ENCODE peak calls at places on chromosomes 12 and 14, in seven cellular contexts. K, H, V, R, S, Y and G are unnamed samples.

GRCh38 chr12:50579757-50580267 is 75.0 kb downstream of the DIP2B start:
- DNase-seq in K (peak; percentile 60), H (no peak), V (no peak), R (no peak), S (no peak), Y (no peak), G (no peak)

GRCh38 chr12:91877022-91877421 is 268.6 kb downstream of the BTG1 start:
- DNase-seq in K (peak; percentile 40), H (no peak), V (no peak), R (no peak), S (peak; percentile 33), Y (peak; percentile 45), G (peak; percentile 32)

GRCh38 chr14:53412819-53413664 is 259.9 kb upstream of the DDHD1 start:
- DNase-seq in K (no peak), H (no peak), V (no peak), R (no peak), S (peak; percentile 29), Y (peak; percentile 51), G (no peak)

GRCh38 chr12:65123435-65124063 is 2.4 kb upstream of the WIF1 start:
- DNase-seq in K (peak; percentile 37), H (no peak), V (no peak), R (no peak), S (peak; percentile 15), Y (peak; percentile 23), G (peak; percentile 66)

GRCh38 chr12:49358548-49359141 is 8.6 kb upstream of the SPATS2 start:
- DNase-seq in K (peak; percentile 65), H (peak; percentile 83), V (peak; percentile 67), R (peak; percentile 79), S (peak; percentile 77), Y (peak; percentile 88), G (no peak)

GRCh38 chr12:25424186-25424854 is 128.8 kb downstream of the LMNTD1 start:
- DNase-seq in K (no peak), H (no peak), V (no peak), R (no peak), S (no peak), Y (no peak), G (no peak)

GRCh38 chr12:42145197-42145549 is 499 bp upstream of the GXYLT1 start:
- DNase-seq in K (peak; percentile 11), H (no peak), V (no peak), R (peak; percentile 37), S (no peak), Y (peak; percentile 57), G (no peak)

GRCh38 chr12:104180389-104180788 is 35.2 kb upstream of the TXNRD1 start:
- DNase-seq in K (no peak), H (no peak), V (no peak), R (no peak), S (no peak), Y (no peak), G (no peak)

GRCh38 chr14:47509957-47510356 is 165.4 kb downstream of the MDGA2 start:
- DNase-seq in K (no peak), H (no peak), V (no peak), R (no peak), S (no peak), Y (no peak), G (no peak)

GRCh38 chr12:62117041-62117440 is 143.2 kb upstream of the USP15 start:
- DNase-seq in K (no peak), H (no peak), V (no peak), R (no peak), S (no peak), Y (no peak), G (no peak)

GRCh38 chr12:12333407-12333831 is 16.6 kb downstream of the MANSC1 start:
- DNase-seq in K (peak; percentile 92), H (no peak), V (no peak), R (no peak), S (no peak), Y (no peak), G (no peak)

GRCh38 chr14:68780358-68781160 is 12.3 kb downstream of the ZFP36L1 start:
- DNase-seq in K (peak; percentile 62), H (no peak), V (no peak), R (no peak), S (peak; percentile 78), Y (peak; percentile 63), G (no peak)

GRCh38 chr14:62670526-62670925 is 374.7 kb downstream of the KCNH5 start:
- DNase-seq in K (peak; percentile 84), H (no peak), V (no peak), R (no peak), S (no peak), Y (no peak), G (no peak)

GRCh38 chr12:59886131-59886751 is 290.4 kb downstream of the SLC16A7 start:
- DNase-seq in K (no peak), H (no peak), V (no peak), R (no peak), S (no peak), Y (no peak), G (no peak)

GRCh38 chr12:46783881-46784280 is 41.9 kb downstream of the SLC38A4 start:
- DNase-seq in K (peak; percentile 43), H (no peak), V (no peak), R (no peak), S (no peak), Y (no peak), G (no peak)

GRCh38 chr12:47207005-47207717 is 127.4 kb upstream of the AMIGO2 start:
- DNase-seq in K (no peak), H (no peak), V (peak; percentile 40), R (no peak), S (no peak), Y (peak; percentile 59), G (no peak)

GRCh38 chr14:73227812-73228781 is 9.2 kb upstream of the PAPLN start:
- DNase-seq in K (peak; percentile 95), H (peak; percentile 60), V (no peak), R (no peak), S (peak; percentile 95), Y (peak; percentile 27), G (peak; percentile 92)

GRCh38 chr14:71618047-71618446 is 314.2 kb upstream of the RGS6 start:
- DNase-seq in K (no peak), H (no peak), V (no peak), R (no peak), S (no peak), Y (no peak), G (no peak)

GRCh38 chr12:5166976-5167375 is 123.3 kb downstream of the KCNA5 start:
- DNase-seq in K (peak; percentile 98), H (no peak), V (no peak), R (no peak), S (peak; percentile 39), Y (peak; percentile 13), G (no peak)

GRCh38 chr12:123937707-123938600 is 34.7 kb downstream of the CCDC92 start:
- DNase-seq in K (peak; percentile 17), H (no peak), V (no peak), R (no peak), S (peak; percentile 17), Y (no peak), G (no peak)

GRCh38 chr12:5516781-5517180 is 84.9 kb downstream of the NTF3 start:
- DNase-seq in K (no peak), H (no peak), V (peak; percentile 52), R (no peak), S (no peak), Y (peak; percentile 21), G (no peak)

GRCh38 chr12:34597548-34598351 is 575.5 kb downstream of the ALG10 start:
- DNase-seq in K (no peak), H (no peak), V (no peak), R (no peak), S (no peak), Y (no peak), G (no peak)
- H4K8ac ChIP-seq in K (no peak overlapping the region), H (no peak overlapping the region), V (no peak overlapping the region), R (no peak overlapping the region), S (no peak overlapping the region), Y (no peak overlapping the region), G (no peak overlapping the region)

GRCh38 chr12:92952394-92952793 is 23.3 kb upstream of the EEA1 start:
- DNase-seq in K (no peak), H (no peak), V (no peak), R (no peak), S (no peak), Y (no peak), G (no peak)

GRCh38 chr12:92955997-92956663 is 27.0 kb upstream of the EEA1 start:
- DNase-seq in K (peak; percentile 79), H (no peak), V (no peak), R (no peak), S (peak; percentile 42), Y (no peak), G (no peak)

GRCh38 chr12:92950011-92950410 is 20.9 kb upstream of the EEA1 start:
- DNase-seq in K (no peak), H (no peak), V (no peak), R (no peak), S (no peak), Y (no peak), G (no peak)

GRCh38 chr12:92951006-92951405 is 21.9 kb upstream of the EEA1 start:
- DNase-seq in K (no peak), H (no peak), V (no peak), R (no peak), S (no peak), Y (no peak), G (peak; percentile 74)

GRCh38 chr12:92953747-92954146 is 24.7 kb upstream of the EEA1 start:
- DNase-seq in K (no peak), H (no peak), V (no peak), R (no peak), S (no peak), Y (peak; percentile 23), G (no peak)
- H4K8ac ChIP-seq in K (no peak overlapping the region), H (no peak overlapping the region), V (no peak overlapping the region), R (no peak overlapping the region), S (no peak overlapping the region), Y (no peak overlapping the region), G (no peak overlapping the region)

DNA sequence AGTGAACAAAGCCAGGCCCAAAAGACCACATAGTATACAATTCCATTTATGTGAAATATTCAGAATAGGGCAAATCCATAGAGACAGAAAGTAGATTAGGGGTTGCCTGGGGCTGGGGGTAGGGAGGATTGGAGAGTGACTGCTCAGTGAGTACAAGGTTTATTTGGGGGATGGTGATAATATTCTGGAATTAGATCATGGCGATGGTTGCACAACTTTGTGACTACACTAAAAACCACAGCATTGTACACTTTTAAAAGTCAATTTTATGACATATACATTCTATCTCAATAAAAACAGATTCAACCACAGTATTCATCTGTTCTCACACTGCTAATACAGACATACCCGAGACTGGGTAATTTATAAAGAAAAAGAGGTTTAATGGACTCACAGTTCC is 68.7 kb upstream of the MAP1LC3B2 start:
- DNase-seq in K (peak; percentile 65), H (no peak), V (no peak), R (no peak), S (peak; percentile 22), Y (no peak), G (no peak)
- H4K8ac ChIP-seq in K (no peak overlapping the region), H (no peak overlapping the region), V (no peak overlapping the region), R (no peak overlapping the region), S (no peak overlapping the region), Y (no peak overlapping the region), G (no peak overlapping the region)

GRCh38 chr12:100359822-100360221 is 2.9 kb downstream of the SLC17A8 start:
- DNase-seq in K (peak; percentile 9), H (no peak), V (no peak), R (no peak), S (no peak), Y (no peak), G (no peak)

GRCh38 chr12:100359248-100359647 is 2.4 kb downstream of the SLC17A8 start:
- DNase-seq in K (no peak), H (no peak), V (no peak), R (no peak), S (no peak), Y (no peak), G (no peak)

GRCh38 chr12:100364334-100364733 is 7.5 kb downstream of the SLC17A8 start:
- DNase-seq in K (no peak), H (no peak), V (no peak), R (no peak), S (no peak), Y (no peak), G (no peak)

GRCh38 chr12:100356646-100357223 is at the start of gene SLC17A8:
- DNase-seq in K (no peak), H (peak; percentile 85), V (peak; percentile 63), R (peak; percentile 30), S (no peak), Y (peak; percentile 53), G (no peak)

GRCh38 chr12:100360450-100360849 is 3.6 kb downstream of the SLC17A8 start:
- DNase-seq in K (no peak), H (no peak), V (no peak), R (no peak), S (no peak), Y (no peak), G (no peak)
- H4K8ac ChIP-seq in K (no peak overlapping the region), H (no peak overlapping the region), V (no peak overlapping the region), R (no peak overlapping the region), S (no peak overlapping the region), Y (no peak overlapping the region), G (no peak overlapping the region)